ENCODE peak calls at places on chromosomes 16 and 17, in nine cellular contexts. One of them, this sample, is unnamed.

GRCh38 chr17:8143581-8144400 is 8.4 kb downstream of the PER1 start:
- DNase-seq in HepG2: no peak
- DNase-seq in hypothalamus: no peak
- DNase-seq in Ammon's horn: no peak
- DNase-seq in adrenal gland: no peak
- DNase-seq in heart right ventricle: no peak
- DNase-seq in GM06990: no peak
- DNase-seq in AG08395: no peak
- DNase-seq in activated CD8-positive, alpha-beta memory T cell treated with anti-CD3 and anti-CD28 coated beads for 1 hour: no peak
- DNase-seq in this sample: no peak

GRCh38 chr17:63498621-63499195 is 21.8 kb downstream of the ACE start:
- DNase-seq in HepG2: peak
- DNase-seq in adrenal gland: no peak
- DNase-seq in GM06990: no peak
- DNase-seq in hypothalamus: no peak
- DNase-seq in heart right ventricle: no peak
- DNase-seq in activated CD8-positive, alpha-beta memory T cell treated with anti-CD3 and anti-CD28 coated beads for 1 hour: no peak
- DNase-seq in Ammon's horn: no peak
- DNase-seq in AG08395: peak
- DNase-seq in this sample: no peak

GRCh38 chr16:46822270-46822669 is 8.7 kb downstream of the C16orf87 start:
- DNase-seq in hypothalamus: no peak
- DNase-seq in adrenal gland: no peak
- DNase-seq in GM06990: peak
- DNase-seq in heart right ventricle: no peak
- DNase-seq in Ammon's horn: no peak
- DNase-seq in AG08395: peak
- DNase-seq in HepG2: no peak
- DNase-seq in activated CD8-positive, alpha-beta memory T cell treated with anti-CD3 and anti-CD28 coated beads for 1 hour: no peak
- DNase-seq in this sample: no peak

GRCh38 chr16:32116080-32116479 is 137.0 kb upstream of the TP53TG3D start:
- DNase-seq in adrenal gland: no peak
- DNase-seq in hypothalamus: no peak
- DNase-seq in AG08395: no peak
- DNase-seq in GM06990: no peak
- DNase-seq in HepG2: no peak
- DNase-seq in Ammon's horn: no peak
- DNase-seq in heart right ventricle: peak
- DNase-seq in activated CD8-positive, alpha-beta memory T cell treated with anti-CD3 and anti-CD28 coated beads for 1 hour: no peak
- DNase-seq in this sample: no peak

GRCh38 chr17:28811594-28812135 is 30.9 kb downstream of the FAM222B start:
- DNase-seq in GM06990: no peak
- DNase-seq in hypothalamus: no peak
- DNase-seq in HepG2: peak
- DNase-seq in AG08395: peak
- DNase-seq in Ammon's horn: peak
- DNase-seq in heart right ventricle: no peak
- DNase-seq in adrenal gland: no peak
- DNase-seq in activated CD8-positive, alpha-beta memory T cell treated with anti-CD3 and anti-CD28 coated beads for 1 hour: no peak
- DNase-seq in this sample: peak

GRCh38 chr17:4715071-4715749 is 4.8 kb downstream of the ARRB2 start:
- DNase-seq in AG08395: no peak
- DNase-seq in adrenal gland: no peak
- DNase-seq in GM06990: no peak
- DNase-seq in hypothalamus: no peak
- DNase-seq in activated CD8-positive, alpha-beta memory T cell treated with anti-CD3 and anti-CD28 coated beads for 1 hour: peak
- DNase-seq in HepG2: no peak
- DNase-seq in Ammon's horn: no peak
- DNase-seq in heart right ventricle: no peak
- DNase-seq in this sample: no peak

GRCh38 chr16:11409398-11409797 is 64.1 kb downstream of the RMI2 start:
- DNase-seq in Ammon's horn: no peak
- DNase-seq in hypothalamus: no peak
- DNase-seq in heart right ventricle: no peak
- DNase-seq in activated CD8-positive, alpha-beta memory T cell treated with anti-CD3 and anti-CD28 coated beads for 1 hour: no peak
- DNase-seq in AG08395: no peak
- DNase-seq in GM06990: no peak
- DNase-seq in HepG2: no peak
- DNase-seq in adrenal gland: no peak
- DNase-seq in this sample: no peak

GRCh38 chr16:19210968-19211367 is 42.9 kb downstream of the SYT17 start:
- DNase-seq in heart right ventricle: no peak
- DNase-seq in hypothalamus: no peak
- DNase-seq in Ammon's horn: peak
- DNase-seq in HepG2: no peak
- DNase-seq in adrenal gland: no peak
- DNase-seq in activated CD8-positive, alpha-beta memory T cell treated with anti-CD3 and anti-CD28 coated beads for 1 hour: no peak
- DNase-seq in AG08395: no peak
- DNase-seq in GM06990: peak
- DNase-seq in this sample: no peak

GRCh38 chr16:56688762-56689161 is 6.5 kb downstream of the MT1X start:
- DNase-seq in activated CD8-positive, alpha-beta memory T cell treated with anti-CD3 and anti-CD28 coated beads for 1 hour: no peak
- DNase-seq in HepG2: no peak
- DNase-seq in AG08395: no peak
- DNase-seq in GM06990: no peak
- DNase-seq in hypothalamus: no peak
- DNase-seq in Ammon's horn: no peak
- DNase-seq in heart right ventricle: no peak
- DNase-seq in adrenal gland: no peak
- DNase-seq in this sample: no peak

GRCh38 chr16:83675136-83675535 is 132.6 kb upstream of the HSBP1 start:
- DNase-seq in hypothalamus: no peak
- DNase-seq in AG08395: no peak
- DNase-seq in heart right ventricle: no peak
- DNase-seq in GM06990: no peak
- DNase-seq in adrenal gland: no peak
- DNase-seq in Ammon's horn: no peak
- DNase-seq in HepG2: no peak
- DNase-seq in activated CD8-positive, alpha-beta memory T cell treated with anti-CD3 and anti-CD28 coated beads for 1 hour: no peak
- DNase-seq in this sample: no peak

GRCh38 chr17:34163681-34164080 is 91.4 kb upstream of the CCL2 start:
- DNase-seq in GM06990: no peak
- DNase-seq in activated CD8-positive, alpha-beta memory T cell treated with anti-CD3 and anti-CD28 coated beads for 1 hour: no peak
- DNase-seq in HepG2: peak
- DNase-seq in Ammon's horn: peak
- DNase-seq in hypothalamus: no peak
- DNase-seq in AG08395: peak
- DNase-seq in adrenal gland: no peak
- DNase-seq in heart right ventricle: no peak
- DNase-seq in this sample: no peak

GRCh38 chr16:52069866-52070265 is 477.1 kb downstream of the TOX3 start:
- DNase-seq in HepG2: peak
- DNase-seq in adrenal gland: no peak
- DNase-seq in heart right ventricle: no peak
- DNase-seq in AG08395: peak
- DNase-seq in Ammon's horn: peak
- DNase-seq in activated CD8-positive, alpha-beta memory T cell treated with anti-CD3 and anti-CD28 coated beads for 1 hour: no peak
- DNase-seq in GM06990: no peak
- DNase-seq in hypothalamus: no peak
- DNase-seq in this sample: no peak

GRCh38 chr17:69594641-69595040 is 180.1 kb downstream of the MAP2K6 start:
- DNase-seq in heart right ventricle: no peak
- DNase-seq in HepG2: no peak
- DNase-seq in adrenal gland: no peak
- DNase-seq in AG08395: no peak
- DNase-seq in GM06990: no peak
- DNase-seq in activated CD8-positive, alpha-beta memory T cell treated with anti-CD3 and anti-CD28 coated beads for 1 hour: no peak
- DNase-seq in hypothalamus: no peak
- DNase-seq in Ammon's horn: no peak
- DNase-seq in this sample: no peak

GRCh38 chr17:40109471-40109824 is 9.1 kb upstream of the NR1D1 start:
- DNase-seq in heart right ventricle: no peak
- DNase-seq in HepG2: peak
- DNase-seq in activated CD8-positive, alpha-beta memory T cell treated with anti-CD3 and anti-CD28 coated beads for 1 hour: no peak
- DNase-seq in Ammon's horn: no peak
- DNase-seq in hypothalamus: no peak
- DNase-seq in AG08395: no peak
- DNase-seq in adrenal gland: no peak
- DNase-seq in GM06990: no peak
- DNase-seq in this sample: peak